ENCODE peak calls at places on chromosome 1, in five cellular contexts. M, D, S, R and A are unnamed samples.

GRCh38 chr1:223242382-223242955 is 99.4 kb upstream of the TLR5 start:
- DNase-seq in M (no peak), D (no peak), R (peak), S (no peak), A (no peak)

GRCh38 chr1:115660151-115660550 is 18.4 kb downstream of the VANGL1 start:
- DNase-seq in M (no peak), R (no peak), D (no peak), S (no peak), A (no peak)

GRCh38 chr1:32239790-32240139 is 7.3 kb upstream of the FAM167B start:
- DNase-seq in M (no peak), S (no peak), D (no peak), R (no peak), A (no peak)

GRCh38 chr1:46613661-46614603 is 2.7 kb downstream of the MOB3C start:
- DNase-seq in S (peak), D (peak), R (peak), M (no peak), A (peak)

GRCh38 chr1:175338447-175339135 is 146.0 kb upstream of the KIAA0040 start:
- DNase-seq in R (no peak), S (peak), D (peak), M (peak), A (no peak)

GRCh38 chr1:65514083-65514482 is 93.6 kb downstream of the LEPR start:
- DNase-seq in D (peak), R (peak), S (no peak), M (no peak), A (no peak)

GRCh38 chr1:204359131-204359473 is 627 bp downstream of the PLEKHA6 start:
- DNase-seq in S (no peak), M (no peak), D (no peak), R (no peak), A (no peak)

GRCh38 chr1:200233393-200233792 is 176.4 kb downstream of the ZNF281 start:
- DNase-seq in S (no peak), M (no peak), R (peak), D (peak), A (no peak)

GRCh38 chr1:215887618-215888017 is 320.5 kb downstream of the KCTD3 start:
- DNase-seq in D (no peak), M (no peak), S (no peak), R (peak), A (no peak)

GRCh38 chr1:204255966-204256365 is 42.2 kb upstream of the GOLT1A start:
- DNase-seq in M (no peak), R (peak), D (no peak), S (no peak), A (no peak)

GRCh38 chr1:163076446-163076845 is 7.3 kb downstream of the RGS4 start:
- DNase-seq in R (peak), S (no peak), M (no peak), D (no peak), A (no peak)

GRCh38 chr1:172612478-172612877 is 46.4 kb upstream of the FASLG start:
- DNase-seq in D (no peak), M (no peak), R (no peak), S (no peak), A (no peak)

GRCh38 chr1:156656779-156657160 is 14.9 kb downstream of the BCAN start:
- DNase-seq in M (peak), D (no peak), R (no peak), S (no peak), A (no peak)

DNA sequence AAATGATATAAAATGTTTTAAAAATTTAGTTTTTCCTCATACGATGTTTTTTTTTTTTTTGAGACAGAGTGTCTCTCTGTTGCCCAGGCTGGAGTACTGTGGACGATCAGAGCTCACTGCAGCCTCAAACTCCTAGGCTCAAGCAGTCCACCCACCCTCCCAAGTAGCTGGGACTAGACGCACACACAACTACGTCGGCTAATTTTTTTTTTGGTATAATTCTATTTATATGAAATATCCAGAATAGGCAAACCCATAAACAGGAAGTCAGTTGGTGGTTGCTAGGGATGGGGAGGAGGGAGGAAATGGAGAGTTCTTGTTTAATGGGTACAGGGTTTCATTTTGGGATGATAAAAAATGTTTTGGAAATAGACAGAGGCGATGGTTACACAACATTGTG is 56.5 kb downstream of the WARS2 start:
- DNase-seq in R (no peak), M (no peak), D (no peak), S (no peak), A (no peak)
- TF ChIP-seq RCOR1 in R (no peak), M (no peak), D (no peak), S (no peak), A (no peak)

DNA sequence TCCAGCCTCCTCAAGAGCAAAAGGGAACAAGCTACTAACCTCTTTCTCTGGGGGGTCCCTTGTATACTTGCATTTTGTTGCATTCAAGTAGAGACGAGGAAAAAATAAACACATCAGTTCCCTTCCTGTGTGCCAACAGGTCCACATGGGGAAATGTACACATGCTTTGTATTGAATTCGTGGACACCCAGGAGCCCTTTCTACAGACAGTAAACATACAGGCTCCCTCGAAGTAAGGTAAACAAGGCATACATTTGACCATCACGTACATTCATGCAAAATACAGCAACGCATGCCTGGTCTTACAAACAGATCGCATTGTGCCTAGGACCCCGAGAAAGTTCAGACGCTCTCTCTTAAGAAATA is 1.1 kb downstream of the KCND3 start:
- DNase-seq in M (no peak), R (no peak), D (no peak), S (no peak), A (no peak)
- TF ChIP-seq RCOR1 in M (no peak), R (no peak), D (no peak), S (no peak), A (no peak)

DNA sequence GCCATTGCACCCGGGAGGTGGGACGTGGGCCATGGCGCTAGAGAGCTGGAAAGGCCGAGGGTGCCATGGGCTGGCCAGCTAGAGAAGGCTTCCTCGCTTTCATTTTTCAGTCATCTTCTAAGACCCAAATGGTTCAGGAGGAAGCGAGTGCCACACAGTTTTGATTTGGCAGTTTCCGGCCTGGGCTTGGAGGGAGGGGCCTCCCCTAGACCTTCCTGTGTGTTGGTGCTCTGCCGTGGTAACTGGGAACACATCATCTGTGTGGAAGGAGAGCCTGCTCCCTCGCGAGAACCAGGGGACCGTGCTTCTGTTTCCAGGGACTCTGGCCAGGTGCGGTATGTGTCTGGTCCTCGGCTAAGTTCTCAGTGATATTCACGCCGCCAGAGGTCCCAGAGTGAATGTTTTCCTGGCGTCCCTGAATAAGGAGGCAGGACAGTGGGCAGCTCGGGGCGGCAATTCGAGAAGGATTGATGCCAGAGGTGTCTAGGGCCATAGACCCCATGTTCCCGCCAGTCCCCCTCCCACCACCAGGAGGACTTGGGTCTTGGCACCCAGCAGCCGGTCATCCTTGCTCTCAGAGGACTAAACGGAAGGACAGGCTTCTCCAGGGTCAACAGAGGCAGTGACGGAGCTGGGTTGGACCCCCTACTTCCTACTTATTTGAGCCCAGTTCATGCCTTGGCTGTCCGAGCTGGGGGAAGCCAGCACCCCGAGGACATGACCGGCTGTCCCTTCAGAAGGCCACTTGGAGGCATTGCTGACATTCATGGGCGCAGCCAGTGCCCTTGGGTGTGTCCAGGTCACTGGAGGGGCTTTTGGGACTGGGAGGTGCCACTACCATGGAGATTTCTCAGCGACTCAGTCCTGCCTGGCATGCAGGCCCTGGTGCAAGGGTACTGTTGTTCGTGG is 2.7 kb upstream of the NPHP4 start:
- DNase-seq in R (no peak), M (no peak), D (no peak), S (no peak), A (peak)
- TF ChIP-seq RCOR1 in R (no peak), M (no peak), D (no peak), S (no peak), A (no peak)

GRCh38 chr1:246726255-246726679 is 2.1 kb downstream of the SCCPDH start:
- DNase-seq in R (no peak), M (no peak), D (no peak), S (peak), A (no peak)

GRCh38 chr1:246728311-246728710 is 4.1 kb downstream of the SCCPDH start:
- DNase-seq in D (no peak), R (peak), M (no peak), S (no peak), A (no peak)

GRCh38 chr1:246725191-246725590 is 982 bp downstream of the SCCPDH start:
- DNase-seq in D (no peak), M (peak), R (no peak), S (peak), A (no peak)

GRCh38 chr1:246727594-246727993 is 3.4 kb downstream of the SCCPDH start:
- DNase-seq in R (no peak), S (no peak), D (no peak), M (no peak), A (no peak)

DNA sequence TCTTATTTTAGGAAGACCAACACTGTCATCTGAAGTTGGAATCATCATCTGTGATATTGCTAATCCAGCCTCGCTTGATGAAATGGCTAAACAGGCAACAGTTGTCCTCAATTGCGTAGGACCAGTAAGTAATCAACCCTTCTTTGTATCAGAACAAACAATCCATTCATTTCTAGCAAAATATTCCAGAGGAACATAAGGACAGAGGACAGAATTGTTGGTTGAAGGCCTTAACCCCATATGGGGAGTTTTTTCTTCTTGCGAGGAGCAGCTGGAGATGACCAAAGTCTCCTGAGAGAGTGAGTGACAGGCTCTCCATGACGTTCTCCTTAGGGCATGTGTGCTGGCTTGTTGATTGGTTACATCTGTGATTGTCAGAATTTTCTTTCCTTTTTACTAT is 2.7 kb downstream of the SCCPDH start:
- DNase-seq in S (no peak), R (no peak), D (no peak), M (no peak), A (no peak)
- TF ChIP-seq RCOR1 in S (no peak), R (no peak), D (no peak), M (no peak), A (no peak)

DNA sequence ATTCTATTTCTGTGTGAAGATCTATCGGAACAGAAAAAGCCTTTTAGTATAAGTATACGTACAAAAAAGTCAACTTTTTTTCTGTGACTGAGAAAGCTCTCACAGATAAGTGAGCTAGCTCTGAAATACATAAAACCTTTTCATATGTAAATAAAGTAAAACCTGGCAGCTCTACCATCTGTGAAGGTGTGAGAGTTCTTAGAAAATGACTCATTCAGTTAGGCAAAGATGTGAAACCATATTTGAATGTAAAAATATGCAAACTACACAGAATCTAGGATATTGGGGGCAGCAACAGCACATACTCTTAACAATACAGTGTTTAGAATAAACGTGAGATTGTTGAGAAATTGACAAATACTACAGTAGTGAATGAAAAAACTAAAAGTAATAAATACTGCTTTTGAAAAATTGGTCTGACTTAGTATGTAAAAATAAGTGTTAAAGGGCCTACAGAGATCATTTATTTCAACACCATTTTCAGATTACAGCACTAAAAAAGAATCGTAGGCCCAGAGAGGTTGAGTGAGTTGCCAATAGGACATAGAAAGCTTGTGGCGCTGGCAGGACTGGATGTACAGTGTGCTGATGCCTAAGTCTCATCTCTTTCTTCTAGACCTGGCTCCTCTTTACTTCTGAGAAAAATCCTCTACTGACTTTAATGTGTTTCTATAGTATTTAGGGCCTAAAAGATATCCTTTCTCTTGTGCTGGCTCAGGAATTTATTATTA is 19.8 kb downstream of the ATP6V1G3 start:
- DNase-seq in D (no peak), R (no peak), S (no peak), M (no peak), A (peak)
- TF ChIP-seq RCOR1 in D (no peak), R (no peak), S (no peak), M (no peak), A (peak)

DNA sequence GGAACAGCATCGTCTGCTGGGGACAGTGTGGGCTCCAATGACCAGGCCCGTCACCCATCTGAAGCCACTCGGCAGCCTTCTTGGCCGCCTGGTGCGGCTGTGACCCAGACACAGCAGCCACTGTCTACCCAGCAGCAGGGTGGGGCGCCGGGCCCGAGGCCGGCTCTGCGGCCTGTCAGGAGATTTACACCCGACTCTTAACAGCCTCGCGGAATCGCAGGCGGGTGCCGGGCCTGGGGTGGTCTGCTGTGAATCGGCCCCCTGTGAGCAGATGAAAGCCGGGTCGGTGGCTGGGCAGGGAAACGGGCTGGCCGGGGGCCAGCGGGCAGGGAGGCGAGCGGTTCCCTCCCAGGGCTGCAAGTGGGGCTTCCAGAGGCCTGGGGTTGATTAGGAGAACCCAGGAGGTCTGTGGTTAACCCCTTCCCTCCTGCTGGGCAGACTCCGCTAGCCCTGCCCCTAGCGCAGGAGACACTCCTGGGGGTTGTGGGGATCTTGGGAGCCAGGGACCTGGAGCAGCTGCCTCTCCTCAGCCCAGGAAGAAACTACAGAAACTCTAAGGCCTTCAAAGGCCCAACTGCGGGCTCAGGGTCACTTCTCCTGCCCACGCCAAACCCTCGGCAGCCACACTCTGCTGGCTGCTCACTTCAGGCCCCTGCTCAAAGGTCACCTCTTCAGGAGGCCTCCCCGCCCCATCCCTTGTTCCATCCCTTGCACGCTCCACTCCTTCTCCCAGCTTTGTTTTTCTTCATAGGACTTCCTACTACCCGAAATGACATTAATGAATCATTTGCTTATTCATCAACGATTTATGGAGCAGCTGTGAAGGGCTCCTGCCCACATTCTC is 15.6 kb downstream of the RUNX3 start:
- DNase-seq in R (peak), S (no peak), D (no peak), M (peak), A (no peak)
- TF ChIP-seq RCOR1 in R (no peak), S (no peak), D (no peak), M (no peak), A (no peak)

DNA sequence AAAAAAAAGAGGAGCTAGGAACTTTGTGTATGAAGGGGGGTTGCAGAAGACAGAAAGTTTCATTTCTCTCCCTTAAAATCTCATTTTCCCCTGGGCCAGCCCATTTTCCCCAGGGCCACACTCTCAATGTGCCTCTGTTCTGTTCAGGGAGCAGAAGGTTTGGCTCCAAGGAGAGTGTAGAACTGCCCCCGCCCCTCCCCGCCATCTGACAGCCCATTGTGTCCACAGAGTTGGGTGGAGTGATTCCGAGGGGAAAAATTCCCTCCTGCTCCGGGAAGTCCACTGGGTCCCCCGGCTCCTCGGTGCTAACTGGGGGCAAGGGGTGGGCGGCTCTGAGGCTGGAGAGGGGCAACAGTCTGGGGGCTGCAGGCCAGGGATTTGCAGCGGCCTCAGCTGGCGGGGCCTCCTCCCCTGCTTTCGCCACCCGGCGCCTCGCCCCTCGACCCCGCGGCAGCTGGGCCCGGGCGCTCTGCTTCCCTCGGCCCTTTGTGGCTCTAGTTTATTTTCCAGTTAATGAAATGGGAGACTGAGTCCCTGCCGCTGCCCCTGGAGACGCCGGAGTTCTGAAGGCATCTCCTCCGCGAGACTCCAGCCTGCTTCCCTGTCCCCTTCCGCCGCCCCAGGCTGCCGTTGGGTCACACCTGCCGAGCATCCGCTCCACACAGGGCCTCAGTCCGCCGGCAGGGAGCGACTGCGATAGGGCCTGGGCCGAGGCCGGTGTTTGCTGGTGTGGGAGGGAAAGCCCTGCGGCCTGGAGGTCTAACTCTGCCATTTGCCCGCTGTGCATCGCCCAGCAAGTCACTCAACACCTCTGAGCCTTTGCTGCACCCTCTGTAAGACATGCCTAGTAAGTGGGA is 14.7 kb upstream of the KIRREL1 start:
- DNase-seq in D (no peak), R (no peak), S (no peak), M (peak), A (no peak)
- TF ChIP-seq RCOR1 in D (no peak), R (no peak), S (no peak), M (no peak), A (no peak)

DNA sequence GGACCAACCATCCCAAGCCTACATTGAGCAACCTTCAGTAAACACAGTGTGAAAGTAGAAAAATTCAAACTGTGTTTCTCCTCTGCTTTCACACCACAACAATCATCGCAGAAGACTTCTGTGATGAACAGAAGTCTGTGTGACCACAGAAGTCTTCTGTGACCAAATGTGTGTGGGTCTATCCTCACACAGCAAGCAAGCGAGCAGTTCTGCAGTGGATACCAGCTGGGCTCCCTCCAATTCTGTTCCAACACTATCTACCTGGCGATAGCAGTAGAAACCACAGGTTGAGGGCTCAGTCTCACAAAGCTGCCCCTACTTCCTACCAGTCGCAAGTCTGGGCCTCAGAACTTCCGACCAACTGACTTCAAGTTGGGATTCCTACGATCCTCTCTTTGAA is 21.1 kb upstream of the RAP1A start:
- DNase-seq in S (no peak), R (no peak), M (no peak), D (no peak), A (no peak)
- TF ChIP-seq RCOR1 in S (no peak), R (no peak), M (no peak), D (no peak), A (no peak)